ENCODE peak calls at places on chromosomes 2 and 18, in nine cellular contexts. One of them, this sample, is unnamed.

GRCh38 chr2:10954856-10955818 is 43.4 kb downstream of the KCNF1 start:
- DNase-seq in pancreas: no peak
- DNase-seq in CD4-positive, CD25-positive, alpha-beta regulatory T cell: no peak
- DNase-seq in CD8-positive, alpha-beta memory T cell: no peak
- DNase-seq in psoas muscle: no peak
- DNase-seq in GM12878: no peak
- DNase-seq in K562: no peak
- DNase-seq in cardiac muscle cell: no peak
- DNase-seq in HCT116: no peak
- DNase-seq in this sample: no peak

GRCh38 chr2:26299488-26300092 is 46.4 kb upstream of the SELENOI start:
- DNase-seq in GM12878: peak
- DNase-seq in HCT116: no peak
- DNase-seq in CD4-positive, CD25-positive, alpha-beta regulatory T cell: no peak
- DNase-seq in cardiac muscle cell: peak
- DNase-seq in K562: no peak
- DNase-seq in CD8-positive, alpha-beta memory T cell: peak
- DNase-seq in psoas muscle: no peak
- DNase-seq in pancreas: peak
- DNase-seq in this sample: no peak

GRCh38 chr18:13369756-13370510 is 151.4 kb downstream of the LDLRAD4 start:
- DNase-seq in psoas muscle: no peak
- DNase-seq in CD4-positive, CD25-positive, alpha-beta regulatory T cell: no peak
- DNase-seq in cardiac muscle cell: no peak
- DNase-seq in K562: no peak
- DNase-seq in GM12878: no peak
- DNase-seq in HCT116: no peak
- DNase-seq in pancreas: no peak
- DNase-seq in CD8-positive, alpha-beta memory T cell: no peak
- DNase-seq in this sample: peak

GRCh38 chr18:35868919-35869318 is 103.6 kb upstream of the RMP24 start:
- DNase-seq in pancreas: no peak
- DNase-seq in CD8-positive, alpha-beta memory T cell: no peak
- DNase-seq in K562: no peak
- DNase-seq in GM12878: no peak
- DNase-seq in cardiac muscle cell: no peak
- DNase-seq in CD4-positive, CD25-positive, alpha-beta regulatory T cell: no peak
- DNase-seq in HCT116: no peak
- DNase-seq in psoas muscle: no peak
- DNase-seq in this sample: no peak

GRCh38 chr18:22153428-22153827 is 16.0 kb upstream of the GATA6 start:
- DNase-seq in psoas muscle: no peak
- DNase-seq in HCT116: no peak
- DNase-seq in cardiac muscle cell: no peak
- DNase-seq in GM12878: no peak
- DNase-seq in K562: no peak
- DNase-seq in pancreas: no peak
- DNase-seq in CD4-positive, CD25-positive, alpha-beta regulatory T cell: no peak
- DNase-seq in CD8-positive, alpha-beta memory T cell: no peak
- DNase-seq in this sample: no peak

GRCh38 chr2:15944325-15945017 is 4.1 kb downstream of the MYCN start:
- DNase-seq in CD4-positive, CD25-positive, alpha-beta regulatory T cell: no peak
- DNase-seq in GM12878: no peak
- DNase-seq in CD8-positive, alpha-beta memory T cell: no peak
- DNase-seq in cardiac muscle cell: no peak
- DNase-seq in psoas muscle: no peak
- DNase-seq in pancreas: no peak
- DNase-seq in HCT116: no peak
- DNase-seq in K562: no peak
- DNase-seq in this sample: no peak

GRCh38 chr18:47644896-47645295 is 285.6 kb downstream of the SMAD2 start:
- DNase-seq in CD8-positive, alpha-beta memory T cell: no peak
- DNase-seq in K562: no peak
- DNase-seq in HCT116: no peak
- DNase-seq in cardiac muscle cell: no peak
- DNase-seq in psoas muscle: no peak
- DNase-seq in CD4-positive, CD25-positive, alpha-beta regulatory T cell: no peak
- DNase-seq in pancreas: no peak
- DNase-seq in GM12878: no peak
- DNase-seq in this sample: no peak

GRCh38 chr2:115558725-115559124 is 1116.3 kb downstream of the DPP10 start:
- DNase-seq in cardiac muscle cell: no peak
- DNase-seq in pancreas: no peak
- DNase-seq in GM12878: no peak
- DNase-seq in CD8-positive, alpha-beta memory T cell: no peak
- DNase-seq in HCT116: no peak
- DNase-seq in psoas muscle: no peak
- DNase-seq in CD4-positive, CD25-positive, alpha-beta regulatory T cell: no peak
- DNase-seq in K562: no peak
- DNase-seq in this sample: no peak

GRCh38 chr18:59861963-59862819 is 37.6 kb upstream of the PMAIP1 start:
- DNase-seq in CD4-positive, CD25-positive, alpha-beta regulatory T cell: no peak
- DNase-seq in CD8-positive, alpha-beta memory T cell: no peak
- DNase-seq in psoas muscle: no peak
- DNase-seq in pancreas: no peak
- DNase-seq in K562: no peak
- DNase-seq in cardiac muscle cell: no peak
- DNase-seq in GM12878: peak
- DNase-seq in HCT116: no peak
- DNase-seq in this sample: no peak

GRCh38 chr2:64361151-64361938 is 92.6 kb upstream of the LGALSL start:
- DNase-seq in CD8-positive, alpha-beta memory T cell: no peak
- DNase-seq in K562: no peak
- DNase-seq in psoas muscle: no peak
- DNase-seq in GM12878: no peak
- DNase-seq in pancreas: peak
- DNase-seq in CD4-positive, CD25-positive, alpha-beta regulatory T cell: no peak
- DNase-seq in cardiac muscle cell: no peak
- DNase-seq in HCT116: no peak
- DNase-seq in this sample: no peak

GRCh38 chr2:207828361-207829057 is 58.8 kb upstream of the FZD5 start:
- DNase-seq in pancreas: peak
- DNase-seq in CD4-positive, CD25-positive, alpha-beta regulatory T cell: no peak
- DNase-seq in psoas muscle: no peak
- DNase-seq in cardiac muscle cell: no peak
- DNase-seq in CD8-positive, alpha-beta memory T cell: no peak
- DNase-seq in HCT116: no peak
- DNase-seq in K562: no peak
- DNase-seq in GM12878: no peak
- DNase-seq in this sample: no peak

GRCh38 chr2:227414846-227415245 is 27.1 kb upstream of the SCYGR1 start:
- DNase-seq in HCT116: no peak
- DNase-seq in K562: no peak
- DNase-seq in CD4-positive, CD25-positive, alpha-beta regulatory T cell: no peak
- DNase-seq in GM12878: no peak
- DNase-seq in psoas muscle: no peak
- DNase-seq in cardiac muscle cell: no peak
- DNase-seq in pancreas: no peak
- DNase-seq in CD8-positive, alpha-beta memory T cell: no peak
- DNase-seq in this sample: no peak

GRCh38 chr2:197137234-197137633 is 173.3 kb downstream of the ANKRD44 start:
- DNase-seq in cardiac muscle cell: no peak
- DNase-seq in CD4-positive, CD25-positive, alpha-beta regulatory T cell: no peak
- DNase-seq in pancreas: no peak
- DNase-seq in psoas muscle: no peak
- DNase-seq in GM12878: no peak
- DNase-seq in K562: no peak
- DNase-seq in HCT116: no peak
- DNase-seq in CD8-positive, alpha-beta memory T cell: no peak
- DNase-seq in this sample: no peak

GRCh38 chr2:26772064-26773001 is 8.2 kb downstream of the SLC35F6 start:
- DNase-seq in GM12878: no peak
- DNase-seq in K562: peak
- DNase-seq in cardiac muscle cell: no peak
- DNase-seq in CD8-positive, alpha-beta memory T cell: peak
- DNase-seq in psoas muscle: peak
- DNase-seq in HCT116: no peak
- DNase-seq in pancreas: peak
- DNase-seq in CD4-positive, CD25-positive, alpha-beta regulatory T cell: no peak
- DNase-seq in this sample: no peak

GRCh38 chr2:209596275-209596674 is 172.4 kb downstream of the MAP2 start:
- DNase-seq in cardiac muscle cell: no peak
- DNase-seq in pancreas: no peak
- DNase-seq in GM12878: no peak
- DNase-seq in K562: no peak
- DNase-seq in CD4-positive, CD25-positive, alpha-beta regulatory T cell: no peak
- DNase-seq in HCT116: no peak
- DNase-seq in CD8-positive, alpha-beta memory T cell: no peak
- DNase-seq in psoas muscle: no peak
- DNase-seq in this sample: no peak

GRCh38 chr2:119109823-119110222 is 48.7 kb downstream of the C1QL2 start:
- DNase-seq in K562: no peak
- DNase-seq in CD4-positive, CD25-positive, alpha-beta regulatory T cell: no peak
- DNase-seq in HCT116: no peak
- DNase-seq in GM12878: no peak
- DNase-seq in pancreas: no peak
- DNase-seq in cardiac muscle cell: no peak
- DNase-seq in psoas muscle: no peak
- DNase-seq in CD8-positive, alpha-beta memory T cell: no peak
- DNase-seq in this sample: no peak

GRCh38 chr2:196328088-196328680 is 156.8 kb upstream of the STK17B start:
- DNase-seq in HCT116: no peak
- DNase-seq in CD8-positive, alpha-beta memory T cell: no peak
- DNase-seq in pancreas: no peak
- DNase-seq in GM12878: no peak
- DNase-seq in cardiac muscle cell: no peak
- DNase-seq in CD4-positive, CD25-positive, alpha-beta regulatory T cell: no peak
- DNase-seq in psoas muscle: no peak
- DNase-seq in K562: peak
- DNase-seq in this sample: no peak

GRCh38 chr2:30446602-30447148 is 371 bp upstream of the LCLAT1 start:
- DNase-seq in K562: no peak
- DNase-seq in HCT116: no peak
- DNase-seq in psoas muscle: no peak
- DNase-seq in GM12878: no peak
- DNase-seq in cardiac muscle cell: no peak
- DNase-seq in CD4-positive, CD25-positive, alpha-beta regulatory T cell: no peak
- DNase-seq in pancreas: no peak
- DNase-seq in CD8-positive, alpha-beta memory T cell: no peak
- DNase-seq in this sample: no peak

GRCh38 chr2:29129586-29130281 is 14.5 kb downstream of the CLIP4 start:
- DNase-seq in cardiac muscle cell: no peak
- DNase-seq in HCT116: no peak
- DNase-seq in CD4-positive, CD25-positive, alpha-beta regulatory T cell: no peak
- DNase-seq in K562: no peak
- DNase-seq in CD8-positive, alpha-beta memory T cell: no peak
- DNase-seq in psoas muscle: no peak
- DNase-seq in pancreas: no peak
- DNase-seq in GM12878: no peak
- DNase-seq in this sample: peak
- H3K27ac ChIP-seq in cardiac muscle cell: peak
- H3K27ac ChIP-seq in HCT116: peak
- H3K27ac ChIP-seq in CD4-positive, CD25-positive, alpha-beta regulatory T cell: no peak
- H3K27ac ChIP-seq in K562: peak
- H3K27ac ChIP-seq in CD8-positive, alpha-beta memory T cell: no peak
- H3K27ac ChIP-seq in psoas muscle: peak
- H3K27ac ChIP-seq in pancreas: no peak
- H3K27ac ChIP-seq in GM12878: peak
- H3K27ac ChIP-seq in this sample: peak

GRCh38 chr2:131094655-131095281 is 1.5 kb upstream of the FAM168B start:
- DNase-seq in psoas muscle: no peak
- DNase-seq in GM12878: no peak
- DNase-seq in cardiac muscle cell: no peak
- DNase-seq in pancreas: no peak
- DNase-seq in K562: no peak
- DNase-seq in HCT116: no peak
- DNase-seq in CD4-positive, CD25-positive, alpha-beta regulatory T cell: no peak
- DNase-seq in CD8-positive, alpha-beta memory T cell: no peak
- DNase-seq in this sample: no peak
- H3K27ac ChIP-seq in psoas muscle: peak
- H3K27ac ChIP-seq in GM12878: no peak
- H3K27ac ChIP-seq in cardiac muscle cell: no peak
- H3K27ac ChIP-seq in pancreas: no peak
- H3K27ac ChIP-seq in K562: no peak
- H3K27ac ChIP-seq in HCT116: no peak
- H3K27ac ChIP-seq in CD4-positive, CD25-positive, alpha-beta regulatory T cell: no peak
- H3K27ac ChIP-seq in CD8-positive, alpha-beta memory T cell: no peak
- H3K27ac ChIP-seq in this sample: no peak

DNA sequence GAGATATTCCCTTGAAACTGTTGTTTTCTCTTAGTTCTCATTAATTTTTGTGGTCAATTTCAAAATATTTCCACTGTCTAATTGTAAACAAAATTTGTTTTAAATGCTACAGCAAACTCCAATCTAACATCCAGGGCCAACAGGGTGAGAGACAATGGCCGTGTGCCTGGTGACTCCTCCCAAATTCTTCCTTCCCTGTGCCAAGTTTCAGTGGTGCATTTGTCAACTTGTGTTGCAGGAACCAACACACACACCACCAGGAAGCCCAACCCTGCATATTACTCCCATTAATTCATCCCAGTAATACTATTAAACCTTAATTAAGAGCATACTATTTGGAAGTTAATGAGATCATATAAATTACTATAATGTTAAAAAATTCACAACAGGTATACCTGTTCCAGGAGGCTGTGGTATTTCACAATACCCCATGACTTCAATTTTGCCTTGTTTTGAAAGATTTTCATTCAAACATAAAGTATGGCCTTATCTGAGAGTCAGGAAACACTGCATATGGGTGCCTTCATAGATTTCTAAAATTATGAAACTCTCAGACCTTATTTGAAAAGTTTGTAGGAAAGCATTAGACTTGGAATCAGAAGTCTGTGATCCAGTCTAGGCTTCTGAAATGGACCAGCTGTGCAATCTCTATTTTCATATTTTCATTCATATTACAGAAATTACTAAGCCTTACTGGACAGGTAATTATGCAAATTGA is 1.1 kb downstream of the SERPINB2 start:
- DNase-seq in CD4-positive, CD25-positive, alpha-beta regulatory T cell: no peak
- DNase-seq in psoas muscle: no peak
- DNase-seq in CD8-positive, alpha-beta memory T cell: no peak
- DNase-seq in pancreas: no peak
- DNase-seq in HCT116: no peak
- DNase-seq in K562: no peak
- DNase-seq in cardiac muscle cell: no peak
- DNase-seq in GM12878: no peak
- DNase-seq in this sample: no peak
- H3K27ac ChIP-seq in CD4-positive, CD25-positive, alpha-beta regulatory T cell: no peak
- H3K27ac ChIP-seq in psoas muscle: no peak
- H3K27ac ChIP-seq in CD8-positive, alpha-beta memory T cell: no peak
- H3K27ac ChIP-seq in pancreas: no peak
- H3K27ac ChIP-seq in HCT116: no peak
- H3K27ac ChIP-seq in K562: no peak
- H3K27ac ChIP-seq in cardiac muscle cell: no peak
- H3K27ac ChIP-seq in GM12878: no peak
- H3K27ac ChIP-seq in this sample: no peak

GRCh38 chr2:147026261-147026660 is 818.6 kb upstream of the ACVR2A start:
- DNase-seq in CD8-positive, alpha-beta memory T cell: no peak
- DNase-seq in HCT116: no peak
- DNase-seq in cardiac muscle cell: no peak
- DNase-seq in K562: no peak
- DNase-seq in CD4-positive, CD25-positive, alpha-beta regulatory T cell: no peak
- DNase-seq in psoas muscle: no peak
- DNase-seq in GM12878: no peak
- DNase-seq in pancreas: no peak
- DNase-seq in this sample: no peak
- H3K27ac ChIP-seq in CD8-positive, alpha-beta memory T cell: no peak
- H3K27ac ChIP-seq in HCT116: no peak
- H3K27ac ChIP-seq in cardiac muscle cell: no peak
- H3K27ac ChIP-seq in K562: no peak
- H3K27ac ChIP-seq in CD4-positive, CD25-positive, alpha-beta regulatory T cell: no peak
- H3K27ac ChIP-seq in psoas muscle: no peak
- H3K27ac ChIP-seq in GM12878: no peak
- H3K27ac ChIP-seq in pancreas: no peak
- H3K27ac ChIP-seq in this sample: no peak

GRCh38 chr2:73827660-73828388 is 937 bp upstream of the STAMBP start:
- DNase-seq in CD4-positive, CD25-positive, alpha-beta regulatory T cell: no peak
- DNase-seq in psoas muscle: no peak
- DNase-seq in pancreas: no peak
- DNase-seq in HCT116: no peak
- DNase-seq in cardiac muscle cell: no peak
- DNase-seq in CD8-positive, alpha-beta memory T cell: no peak
- DNase-seq in K562: no peak
- DNase-seq in GM12878: no peak
- DNase-seq in this sample: no peak
- H3K27ac ChIP-seq in CD4-positive, CD25-positive, alpha-beta regulatory T cell: peak
- H3K27ac ChIP-seq in psoas muscle: peak
- H3K27ac ChIP-seq in pancreas: no peak
- H3K27ac ChIP-seq in HCT116: peak
- H3K27ac ChIP-seq in cardiac muscle cell: no peak
- H3K27ac ChIP-seq in CD8-positive, alpha-beta memory T cell: no peak
- H3K27ac ChIP-seq in K562: peak
- H3K27ac ChIP-seq in GM12878: no peak
- H3K27ac ChIP-seq in this sample: no peak

This sample was measured in SJSA1.